ENCODE peak calls at places on chromosome 5, in eight cellular contexts. C, Y, O, B, K, Q, Z and J are unnamed samples.

GRCh38 chr5:136538534-136538933 is 173.2 kb upstream of the TRPC7 start:
- DNase-seq in C (no peak), Y (peak; percentile 56), O (no peak), B (no peak), K (no peak), Q (no peak), Z (no peak), J (no peak)

GRCh38 chr5:122172207-122172606 is 42.9 kb downstream of the ZNF474 start:
- DNase-seq in C (peak; percentile 26), Y (no peak), O (no peak), B (no peak), K (no peak), Q (no peak), Z (no peak), J (no peak)

GRCh38 chr5:78519198-78519941 is 129.2 kb downstream of the LHFPL2 start:
- DNase-seq in C (no peak), Y (no peak), O (no peak), B (no peak), K (no peak), Q (no peak), Z (no peak), J (no peak)

GRCh38 chr5:131610198-131611063 is 24.6 kb downstream of the RAPGEF6 start:
- DNase-seq in C (peak; percentile 95), Y (peak; percentile 56), O (no peak), B (no peak), K (no peak), Q (no peak), Z (no peak), J (no peak)

GRCh38 chr5:10678236-10678635 is 82.8 kb downstream of the DAP start:
- DNase-seq in C (no peak), Y (no peak), O (peak; percentile 80), B (no peak), K (no peak), Q (no peak), Z (no peak), J (no peak)

GRCh38 chr5:17058438-17058837 is 122.3 kb upstream of the MYO10 start:
- DNase-seq in C (peak; percentile 20), Y (peak; percentile 92), O (no peak), B (no peak), K (no peak), Q (no peak), Z (no peak), J (no peak)

GRCh38 chr5:149486726-149487635 is 64.3 kb downstream of the CSNK1A1 start:
- DNase-seq in C (peak; percentile 70), Y (peak; percentile 70), O (no peak), B (no peak), K (no peak), Q (no peak), Z (no peak), J (no peak)

GRCh38 chr5:90968319-90968718 is 409.7 kb downstream of the ADGRV1 start:
- DNase-seq in C (no peak), Y (no peak), O (no peak), B (no peak), K (no peak), Q (no peak), Z (no peak), J (no peak)

GRCh38 chr5:141757402-141757801 is 75.4 kb upstream of the ARAP3 start:
- DNase-seq in C (peak; percentile 41), Y (peak; percentile 67), O (no peak), B (no peak), K (no peak), Q (no peak), Z (peak; percentile 54), J (no peak)

GRCh38 chr5:58923355-58923754 is 340.5 kb downstream of the RAB3C start:
- DNase-seq in C (no peak), Y (no peak), O (no peak), B (no peak), K (no peak), Q (no peak), Z (no peak), J (no peak)

GRCh38 chr5:152632380-152632779 is 227.3 kb upstream of the NMUR2 start:
- DNase-seq in C (no peak), Y (no peak), O (no peak), B (no peak), K (no peak), Q (no peak), Z (no peak), J (no peak)

GRCh38 chr5:133467325-133467700 is 145.0 kb downstream of the FSTL4 start:
- DNase-seq in C (no peak), Y (no peak), O (no peak), B (no peak), K (no peak), Q (no peak), Z (no peak), J (no peak)

GRCh38 chr5:124439609-124440008 is 306.8 kb downstream of the ZNF608 start:
- DNase-seq in C (no peak), Y (no peak), O (no peak), B (no peak), K (no peak), Q (no peak), Z (no peak), J (no peak)

GRCh38 chr5:179265529-179266290 is 79.6 kb downstream of the ADAMTS2 start:
- DNase-seq in C (peak; percentile 99), Y (peak; percentile 19), O (peak; percentile 80), B (peak; percentile 86), K (peak; percentile 91), Q (no peak), Z (peak; percentile 82), J (peak; percentile 97)

GRCh38 chr5:134554319-134555222 is 29.1 kb downstream of the JADE2 start:
- DNase-seq in C (peak; percentile 82), Y (peak; percentile 81), O (no peak), B (no peak), K (peak; percentile 73), Q (peak; percentile 82), Z (peak; percentile 75), J (peak; percentile 68)

GRCh38 chr5:135005076-135005475 is 29.0 kb downstream of the PITX1 start:
- DNase-seq in C (no peak), Y (no peak), O (no peak), B (no peak), K (no peak), Q (no peak), Z (no peak), J (no peak)

GRCh38 chr5:145014109-145014508 is 821.0 kb downstream of the PRELID2 start:
- DNase-seq in C (no peak), Y (no peak), O (no peak), B (no peak), K (no peak), Q (no peak), Z (no peak), J (no peak)

GRCh38 chr5:114265661-114266060 is 96.2 kb upstream of the KCNN2 start:
- DNase-seq in C (no peak), Y (no peak), O (no peak), B (no peak), K (no peak), Q (no peak), Z (no peak), J (no peak)

GRCh38 chr5:114261989-114262388 is 99.9 kb upstream of the KCNN2 start:
- DNase-seq in C (no peak), Y (no peak), O (no peak), B (no peak), K (no peak), Q (no peak), Z (no peak), J (no peak)

GRCh38 chr5:114266374-114266773 is 95.5 kb upstream of the KCNN2 start:
- DNase-seq in C (peak; percentile 38), Y (no peak), O (no peak), B (no peak), K (no peak), Q (no peak), Z (no peak), J (no peak)
- TF ChIP-seq CTCF in C (no peak), Y (no peak), O (no peak), B (no peak), K (no peak), Q (no peak), Z (no peak), J (no peak)

GRCh38 chr5:161720460-161720859 is 34.9 kb downstream of the GABRA6 start:
- DNase-seq in C (no peak), Y (no peak), O (no peak), B (no peak), K (no peak), Q (no peak), Z (no peak), J (no peak)
- H3K4me1 ChIP-seq in C (no peaks in the 10 kb centered on the region), Y (no peaks in the 10 kb centered on the region), O (no peaks in the 10 kb centered on the region), B (no peaks in the 10 kb centered on the region), K (no peaks in the 10 kb centered on the region), Q (no peaks in the 10 kb centered on the region), Z (no peaks in the 10 kb centered on the region), J (no peaks in the 10 kb centered on the region)

GRCh38 chr5:180802325-180803180 is at the start of gene MGAT1:
- DNase-seq in C (peak; percentile 83), Y (peak; percentile 90), O (peak; percentile 84), B (peak; percentile 92), K (peak; percentile 92), Q (no peak), Z (peak; percentile 91), J (peak; percentile 95)
- TF ChIP-seq CTCF in C (no peak), Y (no peak), O (no peak), B (no peak), K (no peak), Q (no peak), Z (no peak), J (no peak)

GRCh38 chr5:56673171-56673570 is 142.2 kb upstream of the MAP3K1 start:
- DNase-seq in C (no peak), Y (no peak), O (no peak), B (no peak), K (no peak), Q (no peak), Z (no peak), J (peak; percentile 28)

GRCh38 chr5:56668996-56669395 is 146.4 kb upstream of the MAP3K1 start:
- DNase-seq in C (no peak), Y (peak; percentile 67), O (peak; percentile 58), B (no peak), K (no peak), Q (no peak), Z (no peak), J (no peak)

GRCh38 chr5:56669534-56670483 is 145.5 kb upstream of the MAP3K1 start:
- DNase-seq in C (peak; percentile 12), Y (peak; percentile 53), O (peak; percentile 82), B (peak; percentile 52), K (peak; percentile 28), Q (peak; percentile 98), Z (peak; percentile 89), J (no peak)

GRCh38 chr5:56671571-56671970 is 143.8 kb upstream of the MAP3K1 start:
- DNase-seq in C (no peak), Y (peak; percentile 31), O (no peak), B (no peak), K (no peak), Q (no peak), Z (no peak), J (no peak)

DNA sequence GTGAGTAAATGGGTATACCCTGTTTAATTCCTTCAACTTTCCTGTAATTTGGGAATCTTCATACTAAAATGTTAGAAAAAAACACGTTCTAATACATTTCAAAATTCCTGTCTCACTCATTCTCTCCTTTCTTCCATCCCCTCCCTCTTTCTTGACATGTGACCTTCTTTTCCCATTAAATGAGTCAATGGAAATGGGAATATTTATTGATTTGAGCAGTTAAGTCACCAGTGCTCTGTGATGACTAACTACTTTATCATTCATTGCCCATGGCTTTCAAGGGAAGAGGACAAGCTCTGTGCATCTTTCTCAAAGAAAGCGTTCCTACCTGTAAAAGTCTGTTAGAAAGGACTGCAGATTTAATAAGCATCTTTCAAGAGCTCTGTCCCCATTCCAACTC is 144.4 kb upstream of the MAP3K1 start:
- DNase-seq in C (peak; percentile 69), Y (peak; percentile 75), O (no peak), B (no peak), K (no peak), Q (no peak), Z (no peak), J (no peak)
- H3K4me1 ChIP-seq in C (peaks cover 2% of the 10 kb centered on the region), Y (peaks cover 45% of the 10 kb centered on the region), O (no peaks in the 10 kb centered on the region), B (no peaks in the 10 kb centered on the region), K (peaks cover 8% of the 10 kb centered on the region), Q (peaks cover 22% of the 10 kb centered on the region), Z (no peaks in the 10 kb centered on the region), J (no peaks in the 10 kb centered on the region)